ENCODE peak calls at places on chromosome 16, in eight cellular contexts. B, A, V, L, P, Q, E and J are unnamed samples. For H3K36me3, the result is how much of the 10 kb centered on the place peaks cover.

GRCh38 chr16:66408181-66409048 is 18.7 kb upstream of the BEAN1 start:
- DNase-seq in B (peak), A (no peak), V (peak), L (no peak), P (no peak), Q (no peak), E (peak), J (peak)

GRCh38 chr16:73228649-73229048 is 180.7 kb upstream of the ZFHX3 start:
- DNase-seq in B (peak), A (peak), V (no peak), L (no peak), P (no peak), Q (no peak), E (peak), J (peak)

GRCh38 chr16:27717726-27718125 is 167.8 kb downstream of the KATNIP start:
- DNase-seq in B (no peak), A (peak), V (peak), L (no peak), P (no peak), Q (no peak), E (no peak), J (no peak)

GRCh38 chr16:11629071-11630030 is 38.9 kb upstream of the SNN start:
- DNase-seq in B (peak), A (peak), V (no peak), L (no peak), P (peak), Q (no peak), E (peak), J (no peak)

GRCh38 chr16:72287646-72288045 is 115.7 kb upstream of the PMFBP1 start:
- DNase-seq in B (no peak), A (no peak), V (no peak), L (no peak), P (no peak), Q (no peak), E (no peak), J (no peak)

GRCh38 chr16:77833906-77834599 is 45.7 kb downstream of the VAT1L start:
- DNase-seq in B (no peak), A (no peak), V (peak), L (no peak), P (no peak), Q (no peak), E (peak), J (peak)

GRCh38 chr16:82160226-82160625 is 9.8 kb downstream of the MPHOSPH6 start:
- DNase-seq in B (no peak), A (no peak), V (no peak), L (no peak), P (no peak), Q (no peak), E (no peak), J (no peak)

GRCh38 chr16:78647491-78647890 is 548.0 kb downstream of the WWOX start:
- DNase-seq in B (no peak), A (no peak), V (no peak), L (no peak), P (no peak), Q (no peak), E (no peak), J (no peak)

GRCh38 chr16:75250809-75251279 is 580 bp downstream of the BCAR1 start:
- DNase-seq in B (no peak), A (peak), V (peak), L (peak), P (no peak), Q (no peak), E (no peak), J (peak)

GRCh38 chr16:75293746-75294145 is 42.3 kb upstream of the BCAR1 start:
- DNase-seq in B (no peak), A (no peak), V (no peak), L (no peak), P (no peak), Q (no peak), E (no peak), J (no peak)

GRCh38 chr16:5071341-5071680 is 332 bp upstream of the ALG1 start:
- DNase-seq in B (no peak), A (no peak), V (no peak), L (no peak), P (no peak), Q (no peak), E (peak), J (no peak)

GRCh38 chr16:55488306-55488705 is 9.3 kb downstream of the MMP2 start:
- DNase-seq in B (no peak), A (no peak), V (no peak), L (no peak), P (peak), Q (no peak), E (no peak), J (peak)

GRCh38 chr16:30748634-30749445 is 615 bp downstream of the PHKG2 start:
- DNase-seq in B (peak), A (peak), V (no peak), L (no peak), P (no peak), Q (peak), E (peak), J (peak)

GRCh38 chr16:81778231-81778630 is 860 bp upstream of the PLCG2 start:
- DNase-seq in B (no peak), A (no peak), V (no peak), L (no peak), P (no peak), Q (no peak), E (no peak), J (no peak)

GRCh38 chr16:6573577-6573976 is 759.1 kb upstream of the RBFOX1 start:
- DNase-seq in B (no peak), A (no peak), V (peak), L (peak), P (no peak), Q (no peak), E (no peak), J (no peak)

DNA sequence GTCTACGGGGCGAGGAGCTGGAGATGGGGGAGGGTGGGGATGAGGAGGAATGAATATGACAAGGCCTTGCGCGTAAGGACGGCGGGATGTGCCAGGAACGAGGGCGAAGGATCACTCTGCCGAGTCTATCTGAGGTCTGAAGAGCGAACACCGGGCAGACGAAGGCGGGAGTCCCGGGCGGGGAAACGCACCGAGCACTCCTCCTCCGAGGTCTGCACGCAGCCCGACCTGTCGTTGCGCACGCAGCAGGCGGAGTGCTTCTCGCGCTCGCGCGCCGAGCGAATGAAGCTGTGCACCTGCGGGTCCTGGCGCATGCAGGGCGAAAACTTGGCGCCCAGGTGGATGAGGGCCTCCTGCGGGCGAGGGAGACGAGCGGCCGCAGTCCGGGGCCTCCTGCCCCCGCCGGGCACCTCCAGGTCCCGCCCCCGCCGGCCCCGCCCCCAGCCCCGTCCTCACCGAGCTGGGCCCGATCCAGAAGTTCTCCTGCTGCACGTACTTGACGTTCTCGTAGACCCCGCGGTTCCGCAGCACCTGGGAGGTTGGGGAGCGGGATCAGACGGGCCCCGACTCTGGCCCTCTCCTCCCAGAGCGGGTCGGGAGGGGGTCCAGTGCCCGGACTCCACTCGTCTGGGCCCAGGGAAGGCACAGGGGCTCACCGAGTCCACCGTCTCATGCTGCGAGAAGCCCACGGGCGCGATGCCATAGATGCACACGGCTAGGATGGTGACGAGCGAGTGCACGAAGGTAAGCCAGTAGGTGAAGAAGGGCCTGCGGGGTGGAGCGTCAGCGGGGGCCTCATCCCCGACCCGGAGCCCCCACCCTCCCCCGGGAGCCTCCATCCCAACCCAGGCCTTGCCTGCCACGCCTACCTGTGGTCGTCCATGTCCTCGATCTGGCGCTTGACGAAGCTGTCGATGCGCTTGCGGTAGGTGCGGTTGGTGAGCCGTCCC is 7.6 kb downstream of the SNRNP25 start:
- DNase-seq in B (no peak), A (peak), V (no peak), L (no peak), P (no peak), Q (no peak), E (no peak), J (peak)
- H3K36me3 ChIP-seq in B (half or more), A (half or more), V (under half), L (under half), P (half or more), Q (under half), E (half or more), J (half or more)

GRCh38 chr16:86516618-86517003 is 6.3 kb downstream of the FOXF1 start:
- DNase-seq in B (no peak), A (peak), V (no peak), L (no peak), P (no peak), Q (no peak), E (peak), J (no peak)

GRCh38 chr16:86515420-86515779 is 5.1 kb downstream of the FOXF1 start:
- DNase-seq in B (no peak), A (peak), V (no peak), L (no peak), P (no peak), Q (no peak), E (no peak), J (peak)

GRCh38 chr16:86514656-86515376 is 4.5 kb downstream of the FOXF1 start:
- DNase-seq in B (no peak), A (no peak), V (no peak), L (no peak), P (no peak), Q (no peak), E (peak), J (no peak)

GRCh38 chr16:86517033-86517432 is 6.7 kb downstream of the FOXF1 start:
- DNase-seq in B (no peak), A (peak), V (no peak), L (no peak), P (no peak), Q (no peak), E (no peak), J (no peak)

GRCh38 chr16:86515780-86516617 is 5.7 kb downstream of the FOXF1 start:
- DNase-seq in B (no peak), A (no peak), V (no peak), L (no peak), P (no peak), Q (no peak), E (no peak), J (no peak)
- H3K4me3 ChIP-seq in B (no peak), A (peak), V (no peak), L (no peak), P (no peak), Q (no peak), E (peak), J (peak)

GRCh38 chr16:84737192-84737591 is 37.4 kb downstream of the USP10 start:
- DNase-seq in B (no peak), A (no peak), V (no peak), L (no peak), P (no peak), Q (no peak), E (no peak), J (no peak)
- H3K36me3 ChIP-seq in B (under half), A (under half), V (under half), L (under half), P (under half), Q (under half), E (under half), J (under half)

GRCh38 chr16:8958344-8958808 is 5.3 kb downstream of the USP7 start:
- DNase-seq in B (no peak), A (peak), V (no peak), L (peak), P (peak), Q (no peak), E (peak), J (peak)
- H3K4me3 ChIP-seq in B (no peak), A (no peak), V (no peak), L (no peak), P (no peak), Q (peak), E (no peak), J (no peak)

GRCh38 chr16:62208934-62209333 is 172.7 kb upstream of the CDH8 start:
- DNase-seq in B (no peak), A (no peak), V (no peak), L (no peak), P (no peak), Q (no peak), E (no peak), J (no peak)

GRCh38 chr16:62201911-62202310 is 165.7 kb upstream of the CDH8 start:
- DNase-seq in B (no peak), A (no peak), V (no peak), L (no peak), P (no peak), Q (no peak), E (no peak), J (no peak)

GRCh38 chr16:62205459-62205858 is 169.2 kb upstream of the CDH8 start:
- DNase-seq in B (no peak), A (no peak), V (no peak), L (no peak), P (no peak), Q (no peak), E (no peak), J (no peak)
- H3K36me3 ChIP-seq in B (under half), A (under half), V (under half), L (under half), P (under half), Q (under half), E (under half), J (under half)

GRCh38 chr16:3152273-3153076 is 17.6 kb downstream of the ZNF213 start:
- DNase-seq in B (peak), A (peak), V (peak), L (peak), P (peak), Q (peak), E (peak), J (peak)

GRCh38 chr16:3149630-3150345 is 15.0 kb downstream of the ZNF213 start:
- DNase-seq in B (peak), A (peak), V (peak), L (peak), P (peak), Q (peak), E (peak), J (peak)

GRCh38 chr16:3150346-3151218 is 15.8 kb downstream of the ZNF213 start:
- DNase-seq in B (peak), A (peak), V (peak), L (peak), P (peak), Q (peak), E (peak), J (peak)

GRCh38 chr16:3153077-3153368 is 18.2 kb downstream of the ZNF213 start:
- DNase-seq in B (no peak), A (no peak), V (no peak), L (no peak), P (no peak), Q (no peak), E (no peak), J (no peak)

DNA sequence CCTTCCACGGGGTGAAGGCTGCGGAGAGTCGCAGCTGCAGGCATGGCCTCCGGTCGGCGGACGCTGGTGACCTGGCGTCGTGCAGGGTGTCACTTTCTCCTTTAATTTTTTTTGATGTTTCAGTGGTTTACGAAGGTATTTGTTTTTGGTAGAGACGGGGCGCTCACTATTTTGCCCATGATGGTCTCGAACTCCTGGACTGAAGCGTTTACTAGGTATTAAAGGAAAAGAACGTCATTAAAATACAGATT is 17.1 kb downstream of the ZNF213 start:
- DNase-seq in B (no peak), A (no peak), V (peak), L (no peak), P (no peak), Q (no peak), E (no peak), J (no peak)
- H3K4me3 ChIP-seq in B (peak), A (peak), V (peak), L (no peak), P (peak), Q (peak), E (peak), J (peak)

GRCh38 chr16:70781800-70782199 is 19.2 kb downstream of the VAC14 start:
- DNase-seq in B (no peak), A (no peak), V (no peak), L (no peak), P (no peak), Q (no peak), E (no peak), J (no peak)
- H3K36me3 ChIP-seq in B (half or more), A (under half), V (under half), L (under half), P (half or more), Q (half or more), E (under half), J (half or more)

GRCh38 chr16:9992441-9992840 is 189.8 kb downstream of the GRIN2A start:
- DNase-seq in B (no peak), A (no peak), V (no peak), L (no peak), P (no peak), Q (no peak), E (no peak), J (no peak)
- H3K4me3 ChIP-seq in B (no peak), A (no peak), V (no peak), L (no peak), P (no peak), Q (no peak), E (no peak), J (no peak)

DNA sequence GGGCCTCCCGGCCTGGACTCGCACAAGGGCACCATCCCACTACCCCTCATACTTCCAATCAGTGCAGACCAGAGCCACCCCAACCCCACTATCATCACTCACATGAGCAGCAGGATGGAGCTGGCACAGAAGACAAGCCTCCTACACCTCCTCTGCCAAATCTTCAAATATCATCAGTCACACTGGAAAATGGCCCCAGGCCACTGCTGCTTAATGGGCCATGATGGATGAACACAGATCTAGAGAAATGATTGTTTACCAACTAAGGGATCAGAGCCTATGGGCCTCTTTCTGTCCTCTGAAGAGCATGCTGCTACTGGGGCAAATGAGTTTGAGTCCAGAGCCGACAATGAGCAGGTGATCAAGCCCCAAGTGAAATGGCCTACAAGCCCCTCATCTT is 165.5 kb downstream of the GRIN2A start:
- DNase-seq in B (no peak), A (no peak), V (no peak), L (no peak), P (no peak), Q (no peak), E (no peak), J (no peak)
- H3K36me3 ChIP-seq in B (under half), A (under half), V (under half), L (under half), P (under half), Q (under half), E (under half), J (under half)

GRCh38 chr16:25692307-25692706 is 548 bp downstream of the HS3ST4 start:
- DNase-seq in B (no peak), A (no peak), V (peak), L (no peak), P (no peak), Q (no peak), E (no peak), J (no peak)
- H3K4me3 ChIP-seq in B (no peak), A (peak), V (peak), L (no peak), P (no peak), Q (no peak), E (no peak), J (no peak)